ENCODE peak calls at places on chromosomes 13 and 19, in five cellular contexts. One of them, this sample, is unnamed.

GRCh38 chr19:8208710-8209110 is 460 bp upstream of the CERS4 start:
- DNase-seq in mucosa of descending colon: no peak
- DNase-seq in GM06990: no peak
- DNase-seq in cardiac muscle cell: no peak
- DNase-seq in heart left ventricle: no peak
- DNase-seq in this sample: no peak

GRCh38 chr13:59458908-59459579 is 704.7 kb downstream of the DIAPH3 start:
- DNase-seq in cardiac muscle cell: peak; percentile 92
- DNase-seq in heart left ventricle: peak; percentile 42
- DNase-seq in mucosa of descending colon: no peak
- DNase-seq in GM06990: no peak
- DNase-seq in this sample: peak; percentile 54

GRCh38 chr19:42267644-42268141 is 1.4 kb upstream of the CIC start:
- DNase-seq in mucosa of descending colon: no peak
- DNase-seq in GM06990: no peak
- DNase-seq in cardiac muscle cell: no peak
- DNase-seq in heart left ventricle: peak; percentile 35
- DNase-seq in this sample: no peak

GRCh38 chr13:102141625-102142472 is 260.0 kb downstream of the FGF14 start:
- DNase-seq in GM06990: no peak
- DNase-seq in cardiac muscle cell: peak; percentile 36
- DNase-seq in heart left ventricle: no peak
- DNase-seq in mucosa of descending colon: no peak
- DNase-seq in this sample: no peak

GRCh38 chr19:1616396-1616795 is 11.1 kb upstream of the UQCR11 start:
- DNase-seq in heart left ventricle: no peak
- DNase-seq in GM06990: no peak
- DNase-seq in cardiac muscle cell: peak; percentile 82
- DNase-seq in mucosa of descending colon: no peak
- DNase-seq in this sample: no peak

GRCh38 chr19:48837081-48837524 is 812 bp upstream of the HSD17B14 start:
- DNase-seq in GM06990: peak; percentile 80
- DNase-seq in heart left ventricle: peak; percentile 89
- DNase-seq in mucosa of descending colon: peak; percentile 77
- DNase-seq in cardiac muscle cell: peak; percentile 90
- DNase-seq in this sample: no peak

GRCh38 chr19:52094526-52094925 is 1.0 kb downstream of the ZNF841 start:
- DNase-seq in GM06990: no peak
- DNase-seq in cardiac muscle cell: no peak
- DNase-seq in heart left ventricle: no peak
- DNase-seq in mucosa of descending colon: no peak
- DNase-seq in this sample: no peak

GRCh38 chr19:33458807-33459206 is 62.8 kb downstream of the PEPD start:
- DNase-seq in heart left ventricle: no peak
- DNase-seq in mucosa of descending colon: no peak
- DNase-seq in GM06990: no peak
- DNase-seq in cardiac muscle cell: no peak
- DNase-seq in this sample: no peak

GRCh38 chr13:46866150-46866549 is 30.7 kb downstream of the HTR2A start:
- DNase-seq in mucosa of descending colon: peak; percentile 37
- DNase-seq in cardiac muscle cell: peak; percentile 85
- DNase-seq in heart left ventricle: peak; percentile 36
- DNase-seq in GM06990: no peak
- DNase-seq in this sample: no peak

GRCh38 chr13:98098511-98098910 is 44.4 kb upstream of the FARP1 start:
- DNase-seq in GM06990: no peak
- DNase-seq in heart left ventricle: no peak
- DNase-seq in cardiac muscle cell: peak; percentile 9
- DNase-seq in mucosa of descending colon: no peak
- DNase-seq in this sample: no peak

GRCh38 chr19:3785938-3786824 is at the start of gene MATK:
- DNase-seq in cardiac muscle cell: no peak
- DNase-seq in GM06990: no peak
- DNase-seq in mucosa of descending colon: no peak
- DNase-seq in heart left ventricle: no peak
- DNase-seq in this sample: no peak

DNA sequence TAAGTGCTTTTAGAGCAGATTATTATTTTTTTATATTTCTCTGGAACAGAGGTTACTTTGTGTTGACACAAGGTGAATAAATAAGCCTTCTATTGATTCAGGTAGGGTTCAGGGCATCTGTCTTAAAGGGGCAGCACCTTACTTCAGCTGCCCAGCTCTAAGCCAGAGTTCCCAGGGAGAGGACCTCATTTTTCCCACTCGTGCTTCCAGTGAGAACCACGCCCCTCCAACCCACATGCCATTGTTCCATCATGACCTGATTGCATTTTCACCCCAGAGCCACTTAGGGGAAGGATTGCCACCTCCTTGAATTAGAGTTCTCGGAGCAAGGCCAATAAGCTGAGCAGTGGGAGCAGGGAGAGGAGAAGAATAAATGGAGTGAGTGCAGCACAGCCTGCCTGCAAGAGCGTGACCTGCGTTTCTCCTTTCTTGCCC is 104.3 kb upstream of the FRY start:
- DNase-seq in cardiac muscle cell: no peak
- DNase-seq in GM06990: no peak
- DNase-seq in heart left ventricle: peak; percentile 31
- DNase-seq in mucosa of descending colon: peak; percentile 22
- DNase-seq in this sample: no peak
- H3K4me3 ChIP-seq in cardiac muscle cell: no peak overlapping the region
- H3K4me3 ChIP-seq in GM06990: no peak overlapping the region
- H3K4me3 ChIP-seq in heart left ventricle: no peak overlapping the region
- H3K4me3 ChIP-seq in mucosa of descending colon: no peak overlapping the region
- H3K4me3 ChIP-seq in this sample: no peak overlapping the region

GRCh38 chr13:43044720-43045301 is 21.4 kb downstream of the DNAJC15 start:
- DNase-seq in cardiac muscle cell: no peak
- DNase-seq in heart left ventricle: no peak
- DNase-seq in GM06990: no peak
- DNase-seq in mucosa of descending colon: no peak
- DNase-seq in this sample: no peak
- H3K4me3 ChIP-seq in cardiac muscle cell: no peak overlapping the region
- H3K4me3 ChIP-seq in heart left ventricle: no peak overlapping the region
- H3K4me3 ChIP-seq in GM06990: peak overlapping the region; percentile 26
- H3K4me3 ChIP-seq in mucosa of descending colon: no peak overlapping the region
- H3K4me3 ChIP-seq in this sample: no peak overlapping the region

GRCh38 chr13:36031490-36031889 is 99.7 kb downstream of the DCLK1 start:
- DNase-seq in heart left ventricle: no peak
- DNase-seq in GM06990: no peak
- DNase-seq in mucosa of descending colon: no peak
- DNase-seq in cardiac muscle cell: peak; percentile 8
- DNase-seq in this sample: no peak
- H3K4me3 ChIP-seq in heart left ventricle: no peak overlapping the region
- H3K4me3 ChIP-seq in GM06990: no peak overlapping the region
- H3K4me3 ChIP-seq in mucosa of descending colon: no peak overlapping the region
- H3K4me3 ChIP-seq in cardiac muscle cell: no peak overlapping the region
- H3K4me3 ChIP-seq in this sample: no peak overlapping the region

GRCh38 chr13:99893567-99893966 is 78.0 kb downstream of the ZIC5 start:
- DNase-seq in GM06990: no peak
- DNase-seq in heart left ventricle: no peak
- DNase-seq in mucosa of descending colon: no peak
- DNase-seq in cardiac muscle cell: no peak
- DNase-seq in this sample: no peak

GRCh38 chr13:99894835-99895427 is 76.6 kb downstream of the ZIC5 start:
- DNase-seq in cardiac muscle cell: no peak
- DNase-seq in mucosa of descending colon: peak; percentile 40
- DNase-seq in heart left ventricle: no peak
- DNase-seq in GM06990: no peak
- DNase-seq in this sample: no peak

GRCh38 chr13:99892866-99893504 is 78.6 kb downstream of the ZIC5 start:
- DNase-seq in heart left ventricle: no peak
- DNase-seq in cardiac muscle cell: no peak
- DNase-seq in mucosa of descending colon: no peak
- DNase-seq in GM06990: no peak
- DNase-seq in this sample: no peak

GRCh38 chr13:99894105-99894504 is 77.5 kb downstream of the ZIC5 start:
- DNase-seq in GM06990: no peak
- DNase-seq in mucosa of descending colon: no peak
- DNase-seq in cardiac muscle cell: no peak
- DNase-seq in heart left ventricle: no peak
- DNase-seq in this sample: no peak

GRCh38 chr13:99892189-99892588 is 79.4 kb downstream of the ZIC5 start:
- DNase-seq in GM06990: no peak
- DNase-seq in cardiac muscle cell: no peak
- DNase-seq in heart left ventricle: no peak
- DNase-seq in mucosa of descending colon: no peak
- DNase-seq in this sample: no peak
- H3K4me3 ChIP-seq in GM06990: peak overlapping the region; percentile 51
- H3K4me3 ChIP-seq in cardiac muscle cell: no peak overlapping the region
- H3K4me3 ChIP-seq in heart left ventricle: no peak overlapping the region
- H3K4me3 ChIP-seq in mucosa of descending colon: no peak overlapping the region
- H3K4me3 ChIP-seq in this sample: no peak overlapping the region

GRCh38 chr13:111587249-111587648 is 266.8 kb downstream of the TEX29 start:
- DNase-seq in GM06990: no peak
- DNase-seq in cardiac muscle cell: no peak
- DNase-seq in mucosa of descending colon: no peak
- DNase-seq in heart left ventricle: no peak
- DNase-seq in this sample: no peak
- H3K4me3 ChIP-seq in GM06990: no peak overlapping the region
- H3K4me3 ChIP-seq in cardiac muscle cell: no peak overlapping the region
- H3K4me3 ChIP-seq in mucosa of descending colon: no peak overlapping the region
- H3K4me3 ChIP-seq in heart left ventricle: no peak overlapping the region
- H3K4me3 ChIP-seq in this sample: no peak overlapping the region

DNA sequence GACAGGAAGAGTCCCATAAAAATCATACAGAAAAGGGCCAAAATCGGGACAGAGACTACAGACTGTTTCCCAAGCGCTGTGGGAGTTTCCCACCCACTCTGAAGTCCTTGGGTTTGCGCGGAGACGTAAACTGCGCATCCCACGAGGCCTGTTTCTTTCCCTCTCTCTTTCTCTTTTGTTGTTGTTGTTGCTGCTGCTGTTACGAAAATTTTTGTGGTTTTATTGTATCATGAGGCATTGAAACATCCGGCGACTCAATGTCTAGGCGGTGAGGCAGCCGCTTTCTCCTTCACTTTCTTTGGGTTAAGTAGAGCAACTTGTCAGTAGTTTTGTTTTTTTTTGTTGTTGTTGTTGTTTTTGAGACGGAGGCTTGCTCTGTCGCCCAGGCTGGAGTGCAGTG is 1.6 kb upstream of the PPP1R12C start:
- DNase-seq in mucosa of descending colon: no peak
- DNase-seq in heart left ventricle: no peak
- DNase-seq in GM06990: no peak
- DNase-seq in cardiac muscle cell: no peak
- DNase-seq in this sample: no peak
- H3K4me3 ChIP-seq in mucosa of descending colon: no peak overlapping the region
- H3K4me3 ChIP-seq in heart left ventricle: no peak overlapping the region
- H3K4me3 ChIP-seq in GM06990: no peak overlapping the region
- H3K4me3 ChIP-seq in cardiac muscle cell: no peak overlapping the region
- H3K4me3 ChIP-seq in this sample: no peak overlapping the region

GRCh38 chr19:17421942-17422341 is 2.1 kb downstream of the MVB12A start:
- DNase-seq in heart left ventricle: no peak
- DNase-seq in GM06990: no peak
- DNase-seq in cardiac muscle cell: no peak
- DNase-seq in mucosa of descending colon: no peak
- DNase-seq in this sample: no peak

GRCh38 chr19:17418710-17419109 is 1.1 kb upstream of the MVB12A start:
- DNase-seq in heart left ventricle: no peak
- DNase-seq in cardiac muscle cell: peak; percentile 39
- DNase-seq in GM06990: no peak
- DNase-seq in mucosa of descending colon: no peak
- DNase-seq in this sample: no peak

GRCh38 chr19:17419491-17420266 is at the start of gene MVB12A:
- DNase-seq in GM06990: peak; percentile 100
- DNase-seq in mucosa of descending colon: peak; percentile 97
- DNase-seq in cardiac muscle cell: peak; percentile 100
- DNase-seq in heart left ventricle: peak; percentile 99
- DNase-seq in this sample: peak; percentile 95

GRCh38 chr19:17420267-17420924 is 549 bp downstream of the MVB12A start:
- DNase-seq in mucosa of descending colon: peak; percentile 66
- DNase-seq in cardiac muscle cell: peak; percentile 24
- DNase-seq in GM06990: no peak
- DNase-seq in heart left ventricle: peak; percentile 52
- DNase-seq in this sample: no peak

GRCh38 chr19:17419154-17419490 is 725 bp upstream of the MVB12A start:
- DNase-seq in mucosa of descending colon: no peak
- DNase-seq in GM06990: no peak
- DNase-seq in heart left ventricle: no peak
- DNase-seq in cardiac muscle cell: no peak
- DNase-seq in this sample: no peak
- H3K4me3 ChIP-seq in mucosa of descending colon: peak overlapping the region; percentile 65
- H3K4me3 ChIP-seq in GM06990: peak overlapping the region; percentile 72
- H3K4me3 ChIP-seq in heart left ventricle: peak overlapping the region; percentile 96
- H3K4me3 ChIP-seq in cardiac muscle cell: peak overlapping the region; percentile 24
- H3K4me3 ChIP-seq in this sample: peak overlapping the region; percentile 53

GRCh38 chr19:36605839-36606478 is 846 bp downstream of the ZNF382 start:
- DNase-seq in cardiac muscle cell: no peak
- DNase-seq in mucosa of descending colon: no peak
- DNase-seq in GM06990: no peak
- DNase-seq in heart left ventricle: no peak
- DNase-seq in this sample: no peak

GRCh38 chr19:36605101-36605838 is at the start of gene ZNF382:
- DNase-seq in cardiac muscle cell: peak; percentile 77
- DNase-seq in heart left ventricle: peak; percentile 90
- DNase-seq in mucosa of descending colon: peak; percentile 72
- DNase-seq in GM06990: peak; percentile 89
- DNase-seq in this sample: no peak

GRCh38 chr19:36604656-36605100 is 435 bp upstream of the ZNF382 start:
- DNase-seq in mucosa of descending colon: peak; percentile 60
- DNase-seq in cardiac muscle cell: peak; percentile 20
- DNase-seq in heart left ventricle: peak; percentile 75
- DNase-seq in GM06990: peak; percentile 88
- DNase-seq in this sample: no peak
- H3K4me3 ChIP-seq in mucosa of descending colon: peak overlapping the region; percentile 26
- H3K4me3 ChIP-seq in cardiac muscle cell: peak overlapping the region; percentile 61
- H3K4me3 ChIP-seq in heart left ventricle: peak overlapping the region; percentile 84
- H3K4me3 ChIP-seq in GM06990: peak overlapping the region; percentile 98
- H3K4me3 ChIP-seq in this sample: peak overlapping the region; percentile 85

GRCh38 chr19:5850743-5851293 is 431 bp downstream of the FUT3 start:
- DNase-seq in GM06990: no peak
- DNase-seq in mucosa of descending colon: peak; percentile 59
- DNase-seq in heart left ventricle: no peak
- DNase-seq in cardiac muscle cell: peak; percentile 79
- DNase-seq in this sample: no peak

GRCh38 chr19:5850189-5850588 is 1.1 kb downstream of the FUT3 start:
- DNase-seq in cardiac muscle cell: no peak
- DNase-seq in heart left ventricle: no peak
- DNase-seq in mucosa of descending colon: peak; percentile 60
- DNase-seq in GM06990: no peak
- DNase-seq in this sample: no peak

GRCh38 chr19:5851302-5851701 is at the start of gene FUT3:
- DNase-seq in GM06990: no peak
- DNase-seq in mucosa of descending colon: peak; percentile 85
- DNase-seq in cardiac muscle cell: no peak
- DNase-seq in heart left ventricle: no peak
- DNase-seq in this sample: no peak
- H3K4me3 ChIP-seq in GM06990: no peak within 1 kb of the TSS
- H3K4me3 ChIP-seq in mucosa of descending colon: peak within 1 kb of the TSS; percentile 40
- H3K4me3 ChIP-seq in cardiac muscle cell: no peak within 1 kb of the TSS
- H3K4me3 ChIP-seq in heart left ventricle: no peak within 1 kb of the TSS
- H3K4me3 ChIP-seq in this sample: no peak within 1 kb of the TSS